ENCODE peak calls at places on chromosomes 2 and 18, in seven cellular contexts. U is MM.1S, A is fibroblast of mammary gland, L is HFF-Myc, Y is GM12865, K is IMR-90, T is psoas muscle. S is an unnamed sample.

GRCh38 chr2:176227874-176228273 is 39.4 kb downstream of the HOXD1 start:
- DNase-seq in L (no peak), A (no peak), Y (no peak), K (no peak), T (no peak), U (no peak), S (no peak)

GRCh38 chr2:55239656-55240222 is 7.3 kb downstream of the RPS27A start:
- DNase-seq in U (no peak), Y (no peak), A (no peak), L (no peak), T (no peak), K (no peak), S (no peak)

GRCh38 chr18:54220406-54220805 is 4.1 kb downstream of the MBD2 start:
- DNase-seq in K (no peak), L (no peak), U (no peak), Y (no peak), A (no peak), T (no peak), S (no peak)

GRCh38 chr2:200585730-200586643 is at the start of gene AOX1:
- DNase-seq in T (peak), L (peak), A (peak), K (peak), U (no peak), Y (peak), S (peak)

GRCh38 chr2:143282684-143283083 is 153.5 kb downstream of the ARHGAP15 start:
- DNase-seq in Y (peak), T (no peak), L (no peak), U (no peak), K (no peak), A (no peak), S (no peak)

GRCh38 chr2:126862730-126863129 is 36.0 kb upstream of the TEX51 start:
- DNase-seq in T (no peak), L (no peak), A (no peak), Y (no peak), K (no peak), U (no peak), S (no peak)

GRCh38 chr2:122193622-122194021 is 438.2 kb downstream of the TSN start:
- DNase-seq in U (no peak), L (no peak), T (no peak), A (peak), K (peak), Y (no peak), S (no peak)

GRCh38 chr2:169509230-169509917 is at the start of gene KLHL41:
- DNase-seq in K (peak), L (no peak), Y (no peak), T (no peak), U (no peak), A (peak), S (peak)

GRCh38 chr18:65498605-65499004 is 252.2 kb upstream of the CDH7 start:
- DNase-seq in K (no peak), T (no peak), L (no peak), Y (no peak), U (peak), A (no peak), S (no peak)

GRCh38 chr18:69590150-69590549 is 189.5 kb downstream of the DOK6 start:
- DNase-seq in A (peak), Y (no peak), T (no peak), U (no peak), K (peak), L (no peak), S (peak)

GRCh38 chr2:178761759-178762371 is 45.4 kb downstream of the TTN start:
- DNase-seq in Y (peak), U (peak), A (peak), T (no peak), L (peak), K (peak), S (peak)

GRCh38 chr18:35756506-35757117 is 175.1 kb downstream of the GALNT1 start:
- DNase-seq in U (peak), K (peak), T (no peak), A (peak), Y (peak), L (peak), S (peak)

GRCh38 chr2:288002-288742 is at the start of gene ALKAL2:
- DNase-seq in K (no peak), T (peak), Y (no peak), L (no peak), U (no peak), A (no peak), S (no peak)

GRCh38 chr2:119240311-119241204 is 16.9 kb downstream of the STEAP3 start:
- DNase-seq in U (no peak), A (peak), L (peak), T (peak), Y (no peak), K (peak), S (peak)

GRCh38 chr2:29063646-29064372 is 10.5 kb downstream of the PCARE start:
- DNase-seq in Y (no peak), L (no peak), U (no peak), T (peak), A (peak), K (peak), S (peak)

GRCh38 chr2:49271060-49271665 is 116.8 kb upstream of the FSHR start:
- DNase-seq in T (no peak), Y (no peak), L (no peak), A (no peak), U (no peak), K (no peak), S (no peak)

GRCh38 chr2:172743143-172743542 is 7.5 kb downstream of the RAPGEF4 start:
- DNase-seq in A (no peak), L (no peak), Y (no peak), T (no peak), U (no peak), K (no peak), S (no peak)

GRCh38 chr2:207692206-207693065 is 19.0 kb upstream of the CCNYL1 start:
- DNase-seq in A (peak), K (peak), U (no peak), L (no peak), T (no peak), Y (peak), S (no peak)

GRCh38 chr2:161426788-161427412 is 10.8 kb downstream of the TBR1 start:
- DNase-seq in T (no peak), A (peak), U (no peak), Y (no peak), K (peak), L (no peak), S (peak)

GRCh38 chr18:55272510-55273243 is 313.4 kb upstream of the CCDC68 start:
- DNase-seq in L (no peak), K (peak), U (no peak), T (no peak), Y (no peak), A (peak), S (peak)

GRCh38 chr18:53771664-53772063 is 452.8 kb downstream of the MBD2 start:
- DNase-seq in A (no peak), Y (no peak), U (no peak), K (no peak), L (no peak), T (no peak), S (no peak)

GRCh38 chr2:68831688-68832087 is 39.5 kb downstream of the BMP10 start:
- DNase-seq in U (no peak), K (peak), A (peak), L (no peak), Y (no peak), T (no peak), S (peak)

GRCh38 chr2:236259371-236259770 is 4.8 kb downstream of the ASB18 start:
- DNase-seq in K (no peak), A (no peak), Y (no peak), T (no peak), L (no peak), U (no peak), S (no peak)

GRCh38 chr2:63122921-63123320 is 72.3 kb downstream of the OTX1 start:
- DNase-seq in K (no peak), L (no peak), Y (no peak), U (no peak), T (no peak), A (no peak), S (no peak)

GRCh38 chr2:188079176-188079575 is 212.5 kb upstream of the GULP1 start:
- DNase-seq in Y (no peak), A (peak), T (no peak), L (peak), U (no peak), K (peak), S (peak)

GRCh38 chr2:24832991-24833671 is 39.9 kb downstream of the CENPO start:
- DNase-seq in Y (no peak), K (no peak), L (no peak), T (no peak), U (no peak), A (no peak), S (no peak)

GRCh38 chr2:137689549-137689948 is 274.7 kb upstream of the HNMT start:
- DNase-seq in L (no peak), K (no peak), Y (no peak), T (no peak), U (no peak), A (no peak), S (no peak)

GRCh38 chr2:44833123-44834069 is 108.1 kb upstream of the SIX3 start:
- DNase-seq in T (no peak), L (peak), U (no peak), K (peak), Y (peak), A (peak), S (no peak)

GRCh38 chr2:202104286-202104870 is 31.3 kb downstream of the KIAA2012 start:
- DNase-seq in Y (peak), L (peak), A (peak), U (peak), T (no peak), K (peak), S (peak)

GRCh38 chr2:111671426-111672150 is 212.4 kb downstream of the ANAPC1 start:
- DNase-seq in K (no peak), Y (peak), L (no peak), A (peak), U (peak), T (peak), S (peak)

GRCh38 chr2:36677995-36678605 is 18.4 kb upstream of the VIT start:
- DNase-seq in K (peak), A (peak), U (no peak), Y (no peak), L (no peak), T (no peak), S (no peak)

GRCh38 chr2:160367887-160368286 is 125.7 kb downstream of the RBMS1 start:
- DNase-seq in K (peak), L (peak), U (peak), T (peak), Y (no peak), A (peak), S (peak)

GRCh38 chr2:74328573-74328972 is 14.6 kb downstream of the SLC4A5 start:
- DNase-seq in U (peak), L (no peak), T (no peak), K (no peak), Y (peak), A (no peak), S (no peak)

GRCh38 chr2:55153564-55154315 is 78.4 kb downstream of the CLHC1 start:
- DNase-seq in Y (no peak), A (peak), U (no peak), T (no peak), K (no peak), L (no peak), S (no peak)

GRCh38 chr18:12779456-12779855 is 76.6 kb downstream of the PSMG2 start:
- DNase-seq in K (no peak), T (no peak), U (no peak), A (no peak), L (no peak), Y (no peak), S (no peak)

GRCh38 chr18:12774982-12775381 is 72.1 kb downstream of the PSMG2 start:
- DNase-seq in A (no peak), Y (no peak), L (no peak), U (no peak), T (no peak), K (no peak), S (no peak)

GRCh38 chr18:12777543-12777942 is 74.7 kb downstream of the PSMG2 start:
- DNase-seq in Y (no peak), U (no peak), K (no peak), A (no peak), T (peak), L (no peak), S (no peak)

GRCh38 chr18:12779043-12779442 is 76.2 kb downstream of the PSMG2 start:
- DNase-seq in A (no peak), U (no peak), L (no peak), T (no peak), K (no peak), Y (no peak), S (no peak)

DNA sequence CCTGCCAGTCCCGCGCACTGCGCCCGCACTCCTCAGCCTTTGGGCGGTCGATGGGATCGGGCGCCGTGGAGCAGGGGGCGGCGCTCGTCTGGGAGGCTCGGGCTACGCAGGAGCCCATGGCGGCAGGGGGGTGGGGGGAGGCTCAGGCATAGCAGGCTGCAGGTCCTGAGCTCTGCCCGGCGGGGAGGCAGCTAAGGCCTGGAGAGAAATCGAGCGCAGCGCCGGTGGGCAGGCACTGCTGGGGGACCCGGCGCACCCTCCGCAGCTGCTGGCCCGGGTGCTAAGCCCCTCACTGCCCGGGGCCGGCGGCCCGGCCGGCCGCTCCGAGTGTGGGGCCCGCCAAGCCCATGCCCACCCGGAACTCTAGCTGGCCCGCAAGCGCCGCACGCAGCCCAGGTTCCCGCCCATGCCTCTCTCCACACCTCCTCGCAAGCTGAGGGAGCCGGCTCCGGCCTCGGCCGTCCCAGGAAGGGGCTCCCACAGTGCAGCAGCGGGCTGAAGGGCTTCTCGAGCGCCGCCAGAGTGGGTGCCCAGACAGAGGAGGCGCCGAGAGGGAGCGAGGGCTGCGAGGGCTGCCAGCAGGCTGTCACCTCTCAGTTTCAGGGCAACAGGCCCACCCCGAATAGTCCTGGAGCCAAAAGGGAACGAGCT is 74.1 kb downstream of the PSMG2 start:
- DNase-seq in T (no peak), K (no peak), A (no peak), U (no peak), L (no peak), Y (no peak), S (no peak)
- H3K4me3 ChIP-seq in T (no peak), K (no peak), A (peak), U (no peak), L (peak), Y (no peak), S (no peak)

GRCh38 chr2:37984589-37984988 is 59.5 kb downstream of the RMDN2 start:
- DNase-seq in U (no peak), K (peak), Y (no peak), A (peak), T (no peak), L (no peak), S (peak)
- TF ChIP-seq CTCF in U (no peak), K (peak), Y (no peak), A (peak), T (no peak), L (no peak), S (peak)

GRCh38 chr2:104861295-104862060 is 7.6 kb downstream of the POU3F3 start:
- DNase-seq in K (no peak), L (no peak), T (no peak), A (no peak), U (no peak), Y (no peak), S (no peak)
- H3K4me3 ChIP-seq in K (no peak), L (no peak), T (peak), A (no peak), U (no peak), Y (no peak), S (no peak)

GRCh38 chr18:21192308-21192624 is 49.8 kb upstream of the GREB1L start:
- DNase-seq in A (no peak), Y (no peak), L (no peak), U (no peak), K (no peak), T (no peak), S (no peak)
- TF ChIP-seq CTCF in A (no peak), Y (no peak), L (no peak), U (no peak), K (no peak), T (no peak), S (no peak)

GRCh38 chr2:31568585-31569201 is 12.0 kb downstream of the SRD5A2 start:
- DNase-seq in T (no peak), U (no peak), K (no peak), L (no peak), Y (no peak), A (no peak), S (no peak)

GRCh38 chr2:31563273-31563839 is 17.4 kb downstream of the SRD5A2 start:
- DNase-seq in T (no peak), U (no peak), L (no peak), K (no peak), Y (no peak), A (peak), S (no peak)

GRCh38 chr2:31561823-31562222 is 18.9 kb downstream of the SRD5A2 start:
- DNase-seq in U (no peak), Y (no peak), L (no peak), A (no peak), K (no peak), T (no peak), S (no peak)

GRCh38 chr2:31567679-31568078 is 13.1 kb downstream of the SRD5A2 start:
- DNase-seq in T (no peak), Y (no peak), U (no peak), L (no peak), A (no peak), K (no peak), S (no peak)
- H3K4me3 ChIP-seq in T (no peak), Y (no peak), U (no peak), L (no peak), A (no peak), K (no peak), S (no peak)

GRCh38 chr18:48419268-48420022 is 10.3 kb upstream of the ZBTB7C start:
- DNase-seq in U (no peak), Y (no peak), T (no peak), A (no peak), K (no peak), L (no peak), S (no peak)
- TF ChIP-seq CTCF in U (peak), Y (no peak), T (no peak), A (no peak), K (no peak), L (no peak), S (no peak)

DNA sequence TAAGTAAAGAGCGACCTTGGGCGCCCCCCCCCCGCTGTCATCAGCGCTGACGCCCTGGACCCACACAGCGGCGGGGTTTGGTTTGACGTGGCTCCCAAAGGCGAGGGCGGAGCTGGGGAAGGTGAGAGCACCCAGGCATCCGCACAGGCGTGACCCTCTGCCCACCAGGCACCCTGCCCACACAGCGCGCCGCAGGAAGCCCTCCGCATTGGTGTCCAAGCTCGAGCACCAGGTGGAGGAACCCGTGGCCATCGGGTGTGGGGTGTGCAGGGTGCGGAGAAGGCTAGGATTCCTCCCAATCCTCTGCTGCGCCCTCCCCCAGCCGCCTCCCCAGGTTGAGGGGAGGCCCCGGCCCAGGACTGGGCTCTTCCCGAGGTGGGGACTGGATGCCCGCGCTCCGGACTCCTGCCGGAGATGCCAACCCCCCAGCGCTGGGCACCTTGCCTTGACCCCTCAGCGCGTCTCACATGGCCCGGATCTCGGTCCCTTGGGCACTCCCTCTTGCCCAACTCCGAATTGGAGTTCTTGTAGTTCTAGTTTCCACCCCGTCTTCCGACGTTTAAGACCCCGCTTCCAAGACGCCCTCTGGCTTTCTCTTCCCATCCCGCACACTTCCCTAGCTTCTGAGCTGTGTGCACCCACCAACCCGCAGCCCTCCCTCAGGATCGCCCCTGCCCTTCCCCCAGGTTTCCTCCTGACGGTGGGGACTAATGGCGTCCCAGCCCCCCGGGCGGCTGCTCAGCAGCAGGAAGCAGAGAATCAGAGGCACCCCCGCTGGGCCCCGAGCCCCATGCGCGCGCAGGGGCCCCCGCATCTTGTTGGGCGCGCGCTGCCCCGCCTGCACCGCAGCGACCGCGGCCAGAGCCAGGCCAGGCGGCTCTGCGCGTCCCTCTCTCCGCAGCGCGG is 25.9 kb upstream of the RESP18 start:
- DNase-seq in Y (no peak), U (no peak), K (no peak), A (no peak), L (no peak), T (no peak), S (no peak)
- H3K4me3 ChIP-seq in Y (no peak), U (no peak), K (peak), A (no peak), L (peak), T (peak), S (peak)

GRCh38 chr2:117411983-117412382 is 402.5 kb upstream of the DDX18 start:
- DNase-seq in T (no peak), Y (no peak), A (no peak), U (no peak), K (no peak), L (no peak), S (no peak)
- TF ChIP-seq CTCF in T (no peak), Y (no peak), A (no peak), U (peak), K (no peak), L (no peak), S (no peak)

S was measured in fibroblast of the aortic adventitia.